ENCODE peak calls at places on chromosomes 3 and 15, in four cellular contexts. I, R, N and Y are unnamed samples. For H3K27me3, the result is how much of the 10 kb centered on the place peaks cover.

GRCh38 chr3:100090669-100091005 is 23.7 kb downstream of the FILIP1L start:
- DNase-seq in I (no peak), R (no peak), N (no peak), Y (no peak)

GRCh38 chr3:14614189-14614588 is 37.4 kb upstream of the CCDC174 start:
- DNase-seq in I (no peak), R (no peak), N (no peak), Y (no peak)

GRCh38 chr15:70362911-70363310 is 265.2 kb upstream of the TLE3 start:
- DNase-seq in I (no peak), R (peak), N (no peak), Y (no peak)

GRCh38 chr15:70095387-70096214 is 2.1 kb downstream of the TLE3 start:
- DNase-seq in I (peak), R (peak), N (no peak), Y (no peak)

GRCh38 chr15:98727115-98728040 is 79.0 kb downstream of the IGF1R start:
- DNase-seq in I (peak), R (peak), N (peak), Y (no peak)

GRCh38 chr3:160265088-160265487 is 39.9 kb downstream of the C3orf80 start:
- DNase-seq in I (no peak), R (no peak), N (no peak), Y (no peak)

GRCh38 chr15:65258863-65259262 is 27.8 kb downstream of the PARP16 start:
- DNase-seq in I (no peak), R (no peak), N (peak), Y (no peak)

GRCh38 chr3:189410522-189410921 is 220.7 kb upstream of the TP63 start:
- DNase-seq in I (no peak), R (no peak), N (no peak), Y (no peak)

GRCh38 chr3:151468284-151468917 is 7.5 kb upstream of the IGSF10 start:
- DNase-seq in I (peak), R (peak), N (no peak), Y (no peak)

GRCh38 chr3:65042675-65043074 is 354.9 kb upstream of the ADAMTS9 start:
- DNase-seq in I (no peak), R (no peak), N (no peak), Y (no peak)

GRCh38 chr3:150885535-150885934 is 19.7 kb downstream of the MINDY4B start:
- DNase-seq in I (no peak), R (no peak), N (no peak), Y (no peak)

GRCh38 chr15:89034305-89034704 is 54.0 kb upstream of the ABHD2 start:
- DNase-seq in I (no peak), R (no peak), N (no peak), Y (no peak)
- TF ChIP-seq CTCF in I (no peak), R (no peak), N (no peak), Y (peak)

DNA sequence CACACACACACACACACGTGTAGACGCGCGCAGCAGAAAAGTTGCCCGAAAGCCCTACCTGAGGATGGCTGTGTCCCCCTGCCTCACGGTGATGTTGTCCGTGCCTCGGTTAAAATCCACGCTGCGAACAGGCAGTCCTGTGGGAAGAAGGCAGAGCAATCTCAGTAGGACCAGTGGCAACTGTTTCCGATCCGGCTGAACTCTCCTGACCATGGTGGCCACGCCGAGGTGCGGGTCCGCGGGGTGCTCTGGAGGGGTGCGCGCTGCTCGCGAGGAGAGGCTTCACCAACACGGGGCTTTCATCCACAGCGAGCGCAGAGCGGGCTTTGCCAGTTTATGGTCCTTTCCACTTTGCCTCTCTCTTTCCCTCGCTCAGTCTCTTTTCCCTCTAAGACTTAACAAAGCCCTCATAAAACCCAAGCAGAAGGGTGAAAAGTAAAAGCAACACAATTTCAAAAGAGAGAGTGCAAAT is 432 bp downstream of the LSAMP start:
- DNase-seq in I (no peak), R (no peak), N (no peak), Y (no peak)
- H3K27ac ChIP-seq in I (no peak), R (no peak), N (no peak), Y (peak)

DNA sequence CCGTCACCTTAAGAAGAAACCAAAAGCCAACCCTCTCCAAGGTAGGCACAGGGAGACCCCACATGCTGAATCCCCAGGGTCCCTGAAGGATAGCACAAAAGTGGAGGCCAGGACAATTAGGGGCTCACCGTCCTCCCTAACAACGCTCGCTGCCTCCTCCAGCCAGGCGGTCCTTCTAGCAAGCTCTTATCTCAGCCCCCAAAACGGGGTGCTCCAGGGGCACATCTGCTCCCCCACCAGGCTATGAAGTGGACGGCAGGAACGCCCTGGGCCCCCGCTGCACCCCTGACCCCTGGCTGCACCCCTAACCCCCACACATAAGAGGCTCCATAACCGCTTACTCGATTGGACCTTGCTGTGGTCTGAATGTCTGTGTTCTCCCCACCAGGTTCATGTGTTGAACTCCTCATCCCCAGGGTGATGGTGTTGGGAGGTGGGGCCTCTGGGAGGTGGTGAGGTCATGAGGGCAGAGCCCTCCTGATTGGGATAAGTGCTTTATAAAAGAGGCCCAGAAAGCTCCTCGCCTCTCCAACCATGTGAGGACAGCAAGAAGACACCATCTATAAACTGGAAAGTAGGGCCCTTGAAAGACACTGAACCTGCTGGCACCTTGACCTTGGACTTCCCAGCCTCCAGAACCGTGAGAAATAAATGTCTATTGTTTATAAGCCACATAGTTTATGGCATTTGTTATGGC is 153.3 kb downstream of the NUP210 start:
- DNase-seq in I (no peak), R (no peak), N (no peak), Y (no peak)
- H3K27me3 ChIP-seq in I (under half), R (under half), N (under half), Y (under half)

DNA sequence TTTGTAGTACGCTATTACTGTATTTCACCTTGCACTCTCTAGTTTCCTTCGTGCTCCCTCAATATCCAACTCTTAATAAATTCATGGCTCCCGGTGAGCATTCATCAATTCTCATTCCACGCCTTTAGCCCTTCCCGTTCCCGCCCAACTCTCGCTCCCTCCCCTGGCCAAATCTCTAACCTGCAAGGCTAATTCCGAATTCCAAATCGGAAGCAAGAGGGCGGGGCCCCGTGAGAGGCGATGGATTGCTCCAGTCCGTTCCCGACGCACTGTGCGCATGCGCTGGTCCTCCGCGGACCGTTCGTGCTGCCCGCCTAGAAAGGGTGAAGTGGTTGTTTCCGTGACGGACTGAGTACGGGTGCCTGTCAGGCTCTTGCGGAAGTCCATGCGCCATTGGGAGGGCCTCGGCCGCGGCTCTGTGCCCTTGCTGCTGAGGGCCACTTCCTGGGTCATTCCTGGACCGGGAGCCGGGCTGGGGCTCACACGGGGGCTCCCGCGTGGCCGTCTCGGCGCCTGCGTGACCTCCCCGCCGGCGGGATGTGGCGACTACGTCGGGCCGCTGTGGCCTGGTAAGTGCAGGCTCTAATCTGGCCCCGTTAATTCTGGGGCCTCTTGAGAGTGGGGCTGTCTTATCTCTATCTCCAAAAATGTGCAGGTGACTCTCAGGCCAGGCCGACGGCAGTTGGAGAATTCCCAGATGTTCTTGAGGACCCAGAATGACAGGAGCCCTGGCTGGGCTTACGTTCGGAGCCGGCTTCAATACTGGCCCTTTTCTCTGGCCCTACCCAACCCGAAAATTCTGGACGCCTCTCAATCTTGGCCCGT is at the start of gene OPA1:
- DNase-seq in I (peak), R (peak), N (peak), Y (peak)
- TF ChIP-seq CTCF in I (no peak), R (peak), N (peak), Y (peak)

DNA sequence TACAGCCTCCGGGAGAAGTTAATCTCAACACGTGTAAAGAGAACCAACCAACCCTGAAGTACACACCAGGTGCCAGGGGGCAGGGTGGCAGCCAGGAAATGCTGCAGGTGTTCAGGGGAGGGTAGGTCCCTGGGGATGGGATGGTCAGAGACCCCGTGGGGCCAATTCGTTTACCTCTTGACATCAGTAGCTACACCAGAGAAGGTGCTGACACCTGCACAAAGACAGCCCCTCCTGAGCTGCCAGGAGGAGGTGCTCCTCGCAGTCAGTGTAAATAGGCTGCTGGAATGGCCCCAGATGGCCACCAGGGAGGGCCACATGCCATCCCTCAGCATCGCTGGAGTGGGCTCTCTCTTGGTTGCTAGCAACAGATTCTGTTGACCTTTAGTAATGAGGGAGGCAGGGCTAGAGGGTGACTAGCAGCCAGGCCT is 52.8 kb downstream of the CORO2B start:
- DNase-seq in I (no peak), R (peak), N (no peak), Y (no peak)
- H3K27ac ChIP-seq in I (no peak), R (no peak), N (no peak), Y (no peak)

DNA sequence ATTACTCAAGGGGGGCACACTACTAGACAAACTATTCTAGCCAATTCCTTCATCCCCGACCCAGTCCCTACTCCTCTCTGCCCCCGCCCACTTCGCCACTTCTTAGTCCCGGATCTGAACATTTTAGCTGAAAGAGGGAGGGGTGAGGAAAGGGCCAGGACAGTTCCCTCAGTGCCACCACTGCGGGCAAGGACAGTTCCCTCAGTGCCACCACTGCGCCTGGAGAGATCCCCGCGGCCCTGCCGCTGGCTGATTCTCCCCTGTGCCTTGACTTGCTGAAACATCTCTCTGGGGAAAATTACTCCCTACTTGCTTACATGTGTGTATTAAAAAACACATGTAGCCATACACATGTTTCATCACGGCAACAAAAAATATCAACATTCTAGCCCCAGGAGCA is 11.3 kb downstream of the SOX2 start:
- DNase-seq in I (no peak), R (no peak), N (no peak), Y (no peak)
- H3K27me3 ChIP-seq in I (under half), R (half or more), N (half or more), Y (half or more)